ENCODE peak calls at places on chromosomes 16 and 17, in five cellular contexts. I is cardiac muscle cell, B is endodermal cell, H is body of pancreas, Y is tibial artery. D is an unnamed sample.

GRCh38 chr17:47966079-47966519 is 4.8 kb upstream of the CDK5RAP3 start:
- DNase-seq in I (no peak), B (peak), H (peak), Y (no peak), D (no peak)

GRCh38 chr17:49583889-49584288 is 8.2 kb downstream of the NXPH3 start:
- DNase-seq in I (no peak), B (no peak), H (no peak), Y (no peak), D (no peak)

GRCh38 chr16:14050297-14051027 is 20.7 kb upstream of the MRTFB start:
- DNase-seq in I (no peak), B (peak), H (no peak), Y (no peak), D (no peak)

GRCh38 chr17:60167095-60167741 is 17.4 kb downstream of the CA4 start:
- DNase-seq in I (no peak), B (peak), H (peak), Y (no peak), D (no peak)

GRCh38 chr17:41624208-41625101 is at the start of gene KRT17:
- DNase-seq in I (no peak), B (peak), H (peak), Y (peak), D (no peak)

GRCh38 chr16:9534759-9535158 is 443.3 kb downstream of the HAPSTR1 start:
- DNase-seq in I (no peak), B (no peak), H (no peak), Y (no peak), D (no peak)

GRCh38 chr17:18043491-18043890 is 4.3 kb downstream of the GID4 start:
- DNase-seq in I (no peak), B (no peak), H (no peak), Y (no peak), D (no peak)

GRCh38 chr16:3953728-3954410 is 73.4 kb upstream of the CREBBP start:
- DNase-seq in I (no peak), B (no peak), H (no peak), Y (peak), D (no peak)

GRCh38 chr16:30697264-30698138 is 1.5 kb upstream of the SRCAP start:
- DNase-seq in I (peak), B (no peak), H (no peak), Y (no peak), D (peak)

GRCh38 chr17:37096071-37096470 is 147.3 kb downstream of the AATF start:
- DNase-seq in I (no peak), B (no peak), H (no peak), Y (no peak), D (no peak)

GRCh38 chr17:65594585-65594940 is 33.1 kb upstream of the AXIN2 start:
- DNase-seq in I (no peak), B (peak), H (no peak), Y (no peak), D (no peak)

GRCh38 chr17:46043606-46044005 is 44.6 kb downstream of the STH start:
- DNase-seq in I (no peak), B (no peak), H (no peak), Y (no peak), D (no peak)

GRCh38 chr17:73412914-73413313 is 101.1 kb upstream of the CDC42EP4 start:
- DNase-seq in I (no peak), B (no peak), H (no peak), Y (no peak), D (no peak)

GRCh38 chr17:16568541-16569357 is at the start of gene ZNF287:
- DNase-seq in I (peak), B (peak), H (peak), Y (peak), D (peak)

GRCh38 chr17:80254396-80255241 is 6.0 kb upstream of the RNF213 start:
- DNase-seq in I (no peak), B (peak), H (peak), Y (no peak), D (no peak)

GRCh38 chr17:42266918-42267766 is 9.0 kb downstream of the STAT5B start:
- DNase-seq in I (no peak), B (no peak), H (peak), Y (no peak), D (no peak)

GRCh38 chr17:70119961-70120360 is 44.9 kb downstream of the KCNJ16 start:
- DNase-seq in I (no peak), B (no peak), H (no peak), Y (no peak), D (no peak)

GRCh38 chr17:48613862-48614694 is 1.0 kb downstream of the HOXB8 start:
- DNase-seq in I (no peak), B (peak), H (no peak), Y (no peak), D (no peak)

DNA sequence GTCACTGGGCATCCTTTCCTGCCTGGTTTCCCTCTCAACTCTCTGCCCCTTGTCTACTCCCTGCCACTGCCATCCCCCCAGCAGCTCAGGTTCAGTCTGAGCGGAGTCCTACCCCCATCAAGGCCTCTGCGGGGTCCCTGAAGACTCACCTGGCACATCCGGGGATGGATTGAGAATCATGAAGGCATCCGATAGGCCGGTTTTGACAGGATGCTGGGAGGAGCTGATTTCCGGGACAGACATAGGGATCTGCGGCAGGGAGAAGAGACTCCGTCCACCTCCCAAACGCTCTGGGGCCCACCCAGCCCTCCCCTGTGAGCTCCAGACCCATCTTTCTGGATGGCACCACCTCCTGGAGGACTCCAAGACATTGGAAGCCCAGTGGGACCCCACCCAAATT is 45.7 kb downstream of the PLXDC1 start:
- DNase-seq in I (no peak), B (no peak), H (no peak), Y (no peak), D (no peak)
- H3K27ac ChIP-seq in I (no peak), B (no peak), H (no peak), Y (no peak), D (no peak)

DNA sequence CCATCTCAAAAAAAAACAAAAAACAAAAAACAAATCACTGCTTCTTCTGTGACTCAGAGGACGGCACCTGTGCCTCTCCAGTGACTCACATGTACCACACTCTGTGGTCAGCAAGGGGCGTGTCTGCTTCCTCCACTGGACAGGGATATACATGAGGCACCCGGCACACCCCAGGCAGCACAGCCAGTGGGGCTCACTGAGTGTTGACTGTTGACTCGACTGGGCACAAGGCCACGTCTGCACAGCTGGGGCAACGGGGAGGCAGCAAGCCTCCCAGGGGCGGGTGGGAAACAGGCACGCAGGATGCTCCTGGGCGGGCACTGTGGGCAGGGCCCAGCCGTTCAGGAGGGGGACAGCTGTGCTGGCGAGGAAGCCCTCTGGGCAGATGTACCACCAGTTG is 64.1 kb downstream of the TIMM22 start:
- DNase-seq in I (no peak), B (no peak), H (peak), Y (peak), D (no peak)
- H3K27ac ChIP-seq in I (no peak), B (no peak), H (no peak), Y (no peak), D (no peak)

GRCh38 chr16:23833960-23834685 is 1.7 kb upstream of the PRKCB start:
- DNase-seq in I (no peak), B (no peak), H (no peak), Y (no peak), D (peak)

GRCh38 chr16:23836404-23837291 is 865 bp downstream of the PRKCB start:
- DNase-seq in I (peak), B (peak), H (no peak), Y (no peak), D (peak)

GRCh38 chr16:23835390-23836077 is at the start of gene PRKCB:
- DNase-seq in I (peak), B (peak), H (peak), Y (peak), D (peak)

GRCh38 chr16:23837553-23838308 is 1.9 kb downstream of the PRKCB start:
- DNase-seq in I (no peak), B (peak), H (no peak), Y (no peak), D (no peak)

DNA sequence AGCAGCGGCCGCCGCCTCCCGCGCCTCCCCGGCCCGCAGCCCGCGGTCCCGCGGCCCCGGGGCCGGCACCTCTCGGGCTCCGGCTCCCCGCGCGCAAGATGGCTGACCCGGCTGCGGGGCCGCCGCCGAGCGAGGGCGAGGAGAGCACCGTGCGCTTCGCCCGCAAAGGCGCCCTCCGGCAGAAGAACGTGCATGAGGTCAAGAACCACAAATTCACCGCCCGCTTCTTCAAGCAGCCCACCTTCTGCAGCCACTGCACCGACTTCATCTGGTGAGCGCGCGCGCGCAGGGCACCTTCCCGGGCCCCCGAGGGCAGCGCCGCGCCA is 258 bp downstream of the PRKCB start:
- DNase-seq in I (no peak), B (no peak), H (no peak), Y (no peak), D (no peak)
- H3K27ac ChIP-seq in I (no peak), B (no peak), H (no peak), Y (no peak), D (no peak)

GRCh38 chr17:4908711-4909496 is 6.0 kb upstream of the CHRNE start:
- DNase-seq in I (peak), B (peak), H (peak), Y (peak), D (no peak)
- H3K27ac ChIP-seq in I (peak), B (peak), H (peak), Y (peak), D (peak)

D was measured in caudate nucleus.